ENCODE peak calls at places on chromosomes 13 and 19, in eight cellular contexts. I is upper lobe of right lung; Z is CD4-positive, alpha-beta T cell; X is CD8-positive, alpha-beta T cell; R is foreskin keratinocyte; H is right atrium auricular region; M is substantia nigra; U is uterus. A is an unnamed sample.

GRCh38 chr19:53865523-53865917 is 2.2 kb upstream of the MYADM start:
- DNase-seq in U (no peak), I (no peak), M (no peak), X (no peak), R (no peak), Z (no peak), H (no peak), A (no peak)

GRCh38 chr19:42132851-42133528 is 744 bp upstream of the POU2F2 start:
- DNase-seq in R (no peak), H (no peak), X (peak; percentile 82), M (peak; percentile 87), I (peak; percentile 84), U (peak; percentile 68), Z (peak; percentile 75), A (no peak)

GRCh38 chr13:54445453-54445852 is 1416.8 kb downstream of the OLFM4 start:
- DNase-seq in Z (no peak), I (no peak), M (no peak), H (no peak), U (no peak), R (no peak), X (no peak), A (no peak)

GRCh38 chr19:37979547-37980082 is 72.6 kb downstream of the SIPA1L3 start:
- DNase-seq in R (peak; percentile 83), U (no peak), I (peak; percentile 75), M (no peak), H (no peak), X (no peak), Z (no peak), A (no peak)

GRCh38 chr13:42392706-42393572 is 121.0 kb downstream of the AKAP11 start:
- DNase-seq in Z (no peak), R (no peak), X (no peak), I (no peak), H (no peak), U (no peak), M (no peak), A (no peak)

GRCh38 chr19:48739835-48740704 is at the start of gene RASIP1:
- DNase-seq in U (no peak), Z (no peak), M (peak; percentile 67), I (no peak), R (no peak), H (peak; percentile 72), X (no peak), A (no peak)

GRCh38 chr13:79735228-79735627 is 254.3 kb downstream of the NDFIP2 start:
- DNase-seq in Z (no peak), I (no peak), X (no peak), R (no peak), M (no peak), U (no peak), H (no peak), A (no peak)

GRCh38 chr13:37681295-37682032 is 82.9 kb upstream of the POSTN start:
- DNase-seq in H (no peak), R (no peak), M (no peak), I (no peak), U (no peak), Z (no peak), X (no peak), A (peak; percentile 87)

GRCh38 chr19:33293255-33294057 is 8.9 kb downstream of the CEBPA start:
- DNase-seq in Z (no peak), H (no peak), R (peak; percentile 59), M (no peak), X (no peak), U (peak; percentile 32), I (peak; percentile 82), A (peak; percentile 59)

GRCh38 chr19:17183858-17184271 is 31.3 kb upstream of the USE1 start:
- DNase-seq in U (no peak), R (no peak), M (no peak), Z (no peak), X (peak; percentile 19), H (no peak), I (no peak), A (no peak)

GRCh38 chr19:47371269-47371668 is 22.2 kb downstream of the DHX34 start:
- DNase-seq in H (no peak), Z (no peak), U (no peak), X (no peak), M (no peak), R (no peak), I (no peak), A (no peak)

GRCh38 chr19:12695997-12696365 is 450 bp downstream of the FBXW9 start:
- DNase-seq in R (no peak), X (no peak), Z (no peak), M (no peak), H (no peak), I (no peak), U (no peak), A (no peak)

GRCh38 chr13:30341815-30342570 is 34.6 kb upstream of the KATNAL1 start:
- DNase-seq in X (no peak), R (peak; percentile 69), H (peak; percentile 84), Z (no peak), M (peak; percentile 62), I (peak; percentile 85), U (peak; percentile 90), A (peak; percentile 90)

GRCh38 chr13:52319876-52320275 is 86.1 kb downstream of the THSD1 start:
- DNase-seq in X (no peak), Z (no peak), M (no peak), H (no peak), R (peak; percentile 7), U (no peak), I (no peak), A (no peak)

GRCh38 chr19:34336781-34337271 is 28.2 kb upstream of the GPI start:
- DNase-seq in R (no peak), U (no peak), X (peak; percentile 20), M (no peak), I (no peak), H (no peak), Z (peak; percentile 23), A (no peak)

GRCh38 chr19:33368074-33368864 is 5.2 kb upstream of the CEBPG start:
- DNase-seq in I (no peak), H (no peak), R (peak; percentile 87), U (no peak), Z (no peak), X (no peak), M (no peak), A (peak; percentile 36)

GRCh38 chr19:1467512-1468273 is 11.3 kb downstream of the C19orf25 start:
- DNase-seq in I (no peak), X (no peak), R (no peak), Z (no peak), U (no peak), M (no peak), H (no peak), A (no peak)

GRCh38 chr19:55461974-55462628 is 659 bp upstream of the ISOC2 start:
- DNase-seq in H (no peak), Z (no peak), M (no peak), I (no peak), U (no peak), R (no peak), X (no peak), A (no peak)

GRCh38 chr19:46571495-46571894 is 29.6 kb upstream of the CALM3 start:
- DNase-seq in R (peak; percentile 19), M (no peak), Z (no peak), I (no peak), U (no peak), X (no peak), H (peak; percentile 28), A (peak; percentile 14)

GRCh38 chr19:28574212-28574611 is 638.7 kb downstream of the UQCRFS1 start:
- DNase-seq in I (no peak), M (no peak), Z (no peak), X (no peak), U (no peak), R (no peak), H (no peak), A (no peak)
- H3K27ac ChIP-seq in I (no peak overlapping the region), M (no peak overlapping the region), Z (no peak overlapping the region), X (no peak overlapping the region), U (no peak overlapping the region), R (no peak overlapping the region), H (no peak overlapping the region), A (no peak overlapping the region)

GRCh38 chr13:77034883-77035282 is 7.9 kb upstream of the FBXL3 start:
- DNase-seq in U (no peak), Z (no peak), X (no peak), H (no peak), M (no peak), I (no peak), R (peak; percentile 4), A (peak; percentile 55)

GRCh38 chr13:77038907-77039470 is 12.0 kb upstream of the FBXL3 start:
- DNase-seq in I (no peak), H (no peak), X (no peak), U (no peak), M (no peak), R (no peak), Z (no peak), A (no peak)

GRCh38 chr13:77033717-77034302 is 6.9 kb upstream of the FBXL3 start:
- DNase-seq in I (no peak), M (no peak), H (no peak), X (no peak), R (peak; percentile 22), Z (no peak), U (no peak), A (no peak)

GRCh38 chr13:77040076-77040475 is 13.1 kb upstream of the FBXL3 start:
- DNase-seq in Z (no peak), H (no peak), R (no peak), X (no peak), I (no peak), M (no peak), U (no peak), A (no peak)

DNA sequence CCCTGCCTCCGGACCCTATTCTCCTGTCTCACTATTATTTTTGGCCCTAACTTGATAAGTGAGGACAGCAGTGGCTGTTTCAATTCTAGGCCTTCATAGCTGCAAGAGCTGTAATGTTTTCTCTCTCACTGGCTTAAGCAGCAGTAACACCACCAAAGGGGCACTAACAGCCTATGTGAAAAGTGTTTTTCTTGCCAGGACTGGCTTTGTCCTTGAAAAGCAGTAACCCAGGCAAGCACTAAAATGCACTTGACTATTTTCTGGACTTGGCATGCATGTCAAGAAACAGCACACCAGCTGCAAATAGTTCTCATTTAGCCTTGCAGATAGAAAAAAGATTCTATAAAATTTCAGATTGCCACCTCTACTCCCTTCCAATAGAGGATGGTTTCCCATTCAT is 9.3 kb upstream of the FBXL3 start:
- DNase-seq in I (no peak), R (no peak), M (no peak), X (no peak), U (no peak), Z (no peak), H (no peak), A (no peak)
- H3K27ac ChIP-seq in I (no peak overlapping the region), R (no peak overlapping the region), M (no peak overlapping the region), X (no peak overlapping the region), U (no peak overlapping the region), Z (no peak overlapping the region), H (no peak overlapping the region), A (no peak overlapping the region)

GRCh38 chr19:50203281-50204080 is at the start of gene MYH14:
- DNase-seq in I (peak; percentile 96), U (peak; percentile 30), Z (no peak), R (no peak), X (no peak), H (peak; percentile 77), M (peak; percentile 94), A (peak; percentile 4)
- H3K27ac ChIP-seq in I (peak within 1 kb of the TSS; percentile 51), U (no peak within 1 kb of the TSS), Z (no peak within 1 kb of the TSS), R (no peak within 1 kb of the TSS), X (no peak within 1 kb of the TSS), H (peak within 1 kb of the TSS; percentile 88), M (peak within 1 kb of the TSS; percentile 97), A (no peak within 1 kb of the TSS)

DNA sequence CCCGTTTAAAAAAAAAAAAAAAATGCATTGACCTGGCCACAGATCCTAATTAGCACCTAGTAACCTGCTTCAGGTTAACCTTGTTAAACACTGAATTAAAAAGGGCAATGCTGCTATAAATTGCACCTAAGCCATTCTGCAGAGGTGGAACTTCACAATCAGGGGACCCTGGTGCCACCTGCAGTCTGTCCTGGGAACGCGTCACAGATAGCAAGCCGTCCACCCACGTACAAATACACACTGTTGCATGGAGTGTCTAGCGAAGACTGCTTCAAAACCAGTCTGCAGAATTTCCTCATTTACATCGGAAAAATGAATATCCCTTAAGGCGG is 169.3 kb downstream of the COL4A1 start:
- DNase-seq in H (peak; percentile 67), Z (no peak), I (no peak), U (peak; percentile 37), R (no peak), M (no peak), X (no peak), A (peak; percentile 56)
- H3K27ac ChIP-seq in H (peak overlapping the region; percentile 87), Z (no peak overlapping the region), I (peak overlapping the region; percentile 67), U (peak overlapping the region; percentile 40), R (no peak overlapping the region), M (no peak overlapping the region), X (no peak overlapping the region), A (peak overlapping the region; percentile 3)